ENCODE peak calls at places on chromosomes 3 and 15, in five cellular contexts. N, L, V, S and X are unnamed samples.
A peak's percentile ranks its signal among the peaks of the same experiment; 100 is the strongest.

GRCh38 chr3:149391960-149392359 is 14.5 kb upstream of the TM4SF1 start:
- DNase-seq in N (no peak), S (no peak), V (no peak), L (no peak), X (no peak)

GRCh38 chr3:142892714-142893113 is 3.8 kb upstream of the PCOLCE2 start:
- DNase-seq in S (no peak), N (no peak), V (no peak), L (no peak), X (no peak)

GRCh38 chr3:149373235-149374125 is 4.0 kb downstream of the TM4SF1 start:
- DNase-seq in S (peak; percentile 83), V (peak; percentile 95), N (no peak), L (no peak), X (peak; percentile 96)

GRCh38 chr3:159620281-159620680 is 368.4 kb upstream of the IL12A start:
- DNase-seq in L (no peak), N (no peak), S (peak; percentile 39), V (no peak), X (no peak)

GRCh38 chr15:78934063-78935023 is 10.5 kb downstream of the CTSH start:
- DNase-seq in L (no peak), N (no peak), V (no peak), S (no peak), X (no peak)

GRCh38 chr3:148992027-148992634 is 791 bp downstream of the GYG1 start:
- DNase-seq in V (no peak), L (peak; percentile 11), N (peak; percentile 29), S (peak; percentile 47), X (peak; percentile 8)

GRCh38 chr3:143831208-143831607 is 17.1 kb downstream of the SLC9A9 start:
- DNase-seq in N (no peak), S (peak; percentile 35), V (peak; percentile 42), L (no peak), X (peak; percentile 74)

GRCh38 chr15:56739964-56740640 is 6.8 kb upstream of the ZNF280D start:
- DNase-seq in V (no peak), S (no peak), L (no peak), N (no peak), X (no peak)

GRCh38 chr15:25061808-25062550 is 107.2 kb downstream of the SNRPN start:
- DNase-seq in L (no peak), S (no peak), V (no peak), N (no peak), X (no peak)

GRCh38 chr3:53599780-53600179 is 105.4 kb downstream of the CACNA1D start:
- DNase-seq in V (peak; percentile 55), S (no peak), N (no peak), L (no peak), X (no peak)

GRCh38 chr3:173930251-173930650 is 532.7 kb downstream of the NLGN1 start:
- DNase-seq in S (no peak), L (no peak), N (no peak), V (no peak), X (no peak)

GRCh38 chr3:154795582-154795981 is 284.5 kb upstream of the MME start:
- DNase-seq in V (peak; percentile 79), L (no peak), N (peak; percentile 96), S (peak; percentile 97), X (peak; percentile 94)

GRCh38 chr3:156519758-156520162 is 35.2 kb downstream of the SSR3 start:
- DNase-seq in V (peak; percentile 92), N (no peak), L (no peak), S (no peak), X (peak; percentile 35)

GRCh38 chr15:90364251-90364650 is 12.2 kb downstream of the ZNF774 start:
- DNase-seq in S (peak; percentile 80), N (no peak), V (peak; percentile 87), L (no peak), X (peak; percentile 91)

GRCh38 chr3:85090495-85090894 is 131.7 kb downstream of the CADM2 start:
- DNase-seq in V (no peak), N (no peak), S (no peak), L (no peak), X (no peak)

GRCh38 chr15:65285291-65286068 is 1.2 kb downstream of the PARP16 start:
- DNase-seq in S (peak; percentile 18), N (peak; percentile 27), V (no peak), L (no peak), X (no peak)

GRCh38 chr3:185365281-185366211 is 2.6 kb downstream of the MAP3K13 start:
- DNase-seq in V (no peak), N (no peak), L (no peak), S (no peak), X (peak; percentile 68)

GRCh38 chr3:129606522-129607390 is at the start of gene PLXND1:
- DNase-seq in V (no peak), L (no peak), S (peak; percentile 67), N (peak; percentile 62), X (no peak)

GRCh38 chr15:66714543-66714981 is 12.5 kb downstream of the SMAD6 start:
- DNase-seq in L (no peak), V (peak; percentile 66), S (peak; percentile 64), N (no peak), X (peak; percentile 30)